ENCODE peak calls at places on chromosome 18, in seven cellular contexts. One of them, this sample, is unnamed.

GRCh38 chr18:76922107-76922506 is 99.8 kb downstream of the ZNF236 start:
- DNase-seq in mesendoderm: peak
- DNase-seq in IMR-90: peak
- DNase-seq in mesenchymal stem cell: peak
- DNase-seq in H1: peak
- DNase-seq in H9: peak
- DNase-seq in trophoblast cell: peak
- DNase-seq in this sample: peak

GRCh38 chr18:22676423-22676822 is 256.7 kb upstream of the RBBP8 start:
- DNase-seq in mesendoderm: no peak
- DNase-seq in IMR-90: peak
- DNase-seq in mesenchymal stem cell: no peak
- DNase-seq in H1: no peak
- DNase-seq in H9: no peak
- DNase-seq in trophoblast cell: no peak
- DNase-seq in this sample: no peak

GRCh38 chr18:59549797-59550516 is 147.3 kb downstream of the CCBE1 start:
- DNase-seq in mesendoderm: no peak
- DNase-seq in IMR-90: no peak
- DNase-seq in mesenchymal stem cell: no peak
- DNase-seq in H1: no peak
- DNase-seq in H9: no peak
- DNase-seq in trophoblast cell: no peak
- DNase-seq in this sample: no peak

GRCh38 chr18:54316071-54316820 is 41.4 kb downstream of the STARD6 start:
- DNase-seq in mesendoderm: no peak
- DNase-seq in IMR-90: no peak
- DNase-seq in mesenchymal stem cell: no peak
- DNase-seq in H1: no peak
- DNase-seq in H9: no peak
- DNase-seq in trophoblast cell: no peak
- DNase-seq in this sample: no peak

GRCh38 chr18:3042337-3042736 is 29.4 kb upstream of the LPIN2 start:
- DNase-seq in mesendoderm: no peak
- DNase-seq in IMR-90: no peak
- DNase-seq in mesenchymal stem cell: no peak
- DNase-seq in H1: no peak
- DNase-seq in H9: no peak
- DNase-seq in trophoblast cell: no peak
- DNase-seq in this sample: no peak

GRCh38 chr18:4593895-4594294 is 138.8 kb upstream of the DLGAP1 start:
- DNase-seq in mesendoderm: no peak
- DNase-seq in IMR-90: no peak
- DNase-seq in mesenchymal stem cell: no peak
- DNase-seq in H1: no peak
- DNase-seq in H9: no peak
- DNase-seq in trophoblast cell: no peak
- DNase-seq in this sample: no peak

GRCh38 chr18:59993560-59993959 is 93.8 kb downstream of the PMAIP1 start:
- DNase-seq in mesendoderm: no peak
- DNase-seq in IMR-90: no peak
- DNase-seq in mesenchymal stem cell: no peak
- DNase-seq in H1: no peak
- DNase-seq in H9: no peak
- DNase-seq in trophoblast cell: no peak
- DNase-seq in this sample: no peak

GRCh38 chr18:43627833-43628370 is 350.6 kb upstream of the SYT4 start:
- DNase-seq in mesendoderm: peak
- DNase-seq in IMR-90: no peak
- DNase-seq in mesenchymal stem cell: no peak
- DNase-seq in H1: no peak
- DNase-seq in H9: no peak
- DNase-seq in trophoblast cell: no peak
- DNase-seq in this sample: no peak

GRCh38 chr18:57466745-57467144 is 31.6 kb downstream of the ONECUT2 start:
- DNase-seq in mesendoderm: peak
- DNase-seq in IMR-90: no peak
- DNase-seq in mesenchymal stem cell: no peak
- DNase-seq in H1: no peak
- DNase-seq in H9: peak
- DNase-seq in trophoblast cell: no peak
- DNase-seq in this sample: no peak

GRCh38 chr18:51668101-51668500 is 470.6 kb upstream of the MEX3C start:
- DNase-seq in mesendoderm: peak
- DNase-seq in IMR-90: peak
- DNase-seq in mesenchymal stem cell: peak
- DNase-seq in H1: no peak
- DNase-seq in H9: peak
- DNase-seq in trophoblast cell: peak
- DNase-seq in this sample: peak

GRCh38 chr18:68172842-68173549 is 541.9 kb downstream of the TMX3 start:
- DNase-seq in mesendoderm: peak
- DNase-seq in IMR-90: no peak
- DNase-seq in mesenchymal stem cell: peak
- DNase-seq in H1: peak
- DNase-seq in H9: peak
- DNase-seq in trophoblast cell: no peak
- DNase-seq in this sample: no peak

GRCh38 chr18:69889009-69889408 is 58.7 kb downstream of the CD226 start:
- DNase-seq in mesendoderm: no peak
- DNase-seq in IMR-90: no peak
- DNase-seq in mesenchymal stem cell: peak
- DNase-seq in H1: no peak
- DNase-seq in H9: no peak
- DNase-seq in trophoblast cell: no peak
- DNase-seq in this sample: no peak

GRCh38 chr18:58838946-58839345 is 25.7 kb upstream of the ZNF532 start:
- DNase-seq in mesendoderm: no peak
- DNase-seq in IMR-90: no peak
- DNase-seq in mesenchymal stem cell: no peak
- DNase-seq in H1: no peak
- DNase-seq in H9: no peak
- DNase-seq in trophoblast cell: no peak
- DNase-seq in this sample: no peak

GRCh38 chr18:64134044-64134757 is 14.7 kb downstream of the LINC00305 start:
- DNase-seq in mesendoderm: peak
- DNase-seq in IMR-90: no peak
- DNase-seq in mesenchymal stem cell: peak
- DNase-seq in H1: peak
- DNase-seq in H9: peak
- DNase-seq in trophoblast cell: peak
- DNase-seq in this sample: peak

GRCh38 chr18:56068030-56068671 is 480.2 kb upstream of the TCF4 start:
- DNase-seq in mesendoderm: peak
- DNase-seq in IMR-90: peak
- DNase-seq in mesenchymal stem cell: peak
- DNase-seq in H1: no peak
- DNase-seq in H9: no peak
- DNase-seq in trophoblast cell: no peak
- DNase-seq in this sample: no peak

GRCh38 chr18:52435301-52435700 is 95.3 kb downstream of the DCC start:
- DNase-seq in mesendoderm: peak
- DNase-seq in IMR-90: no peak
- DNase-seq in mesenchymal stem cell: no peak
- DNase-seq in H1: no peak
- DNase-seq in H9: no peak
- DNase-seq in trophoblast cell: no peak
- DNase-seq in this sample: peak

GRCh38 chr18:74895686-74896085 is 298.0 kb downstream of the ZNF407 start:
- DNase-seq in mesendoderm: no peak
- DNase-seq in IMR-90: peak
- DNase-seq in mesenchymal stem cell: peak
- DNase-seq in H1: no peak
- DNase-seq in H9: no peak
- DNase-seq in trophoblast cell: no peak
- DNase-seq in this sample: no peak

GRCh38 chr18:79680100-79680879 is 687 bp downstream of the CTDP1 start:
- DNase-seq in mesendoderm: peak
- DNase-seq in IMR-90: peak
- DNase-seq in mesenchymal stem cell: peak
- DNase-seq in H1: no peak
- DNase-seq in H9: no peak
- DNase-seq in trophoblast cell: peak
- DNase-seq in this sample: peak

GRCh38 chr18:22368066-22368465 is 49.6 kb downstream of the CTAGE1 start:
- DNase-seq in mesendoderm: no peak
- DNase-seq in IMR-90: no peak
- DNase-seq in mesenchymal stem cell: no peak
- DNase-seq in H1: no peak
- DNase-seq in H9: no peak
- DNase-seq in trophoblast cell: no peak
- DNase-seq in this sample: no peak

GRCh38 chr18:75207298-75208054 is 1.5 kb downstream of the PTGR3 start:
- DNase-seq in mesendoderm: peak
- DNase-seq in IMR-90: peak
- DNase-seq in mesenchymal stem cell: peak
- DNase-seq in H1: no peak
- DNase-seq in H9: no peak
- DNase-seq in trophoblast cell: no peak
- DNase-seq in this sample: peak

GRCh38 chr18:23572570-23572969 is 13.7 kb downstream of the NPC1 start:
- DNase-seq in mesendoderm: no peak
- DNase-seq in IMR-90: no peak
- DNase-seq in mesenchymal stem cell: no peak
- DNase-seq in H1: no peak
- DNase-seq in H9: no peak
- DNase-seq in trophoblast cell: no peak
- DNase-seq in this sample: no peak

GRCh38 chr18:56115072-56116038 is 523.0 kb downstream of the TXNL1 start:
- DNase-seq in mesendoderm: no peak
- DNase-seq in IMR-90: peak
- DNase-seq in mesenchymal stem cell: no peak
- DNase-seq in H1: no peak
- DNase-seq in H9: no peak
- DNase-seq in trophoblast cell: no peak
- DNase-seq in this sample: no peak

GRCh38 chr18:68391801-68392200 is 323.1 kb downstream of the TMX3 start:
- DNase-seq in mesendoderm: no peak
- DNase-seq in IMR-90: peak
- DNase-seq in mesenchymal stem cell: no peak
- DNase-seq in H1: no peak
- DNase-seq in H9: no peak
- DNase-seq in trophoblast cell: no peak
- DNase-seq in this sample: no peak

GRCh38 chr18:51461956-51462355 is 264.5 kb upstream of the MEX3C start:
- DNase-seq in mesendoderm: no peak
- DNase-seq in IMR-90: no peak
- DNase-seq in mesenchymal stem cell: peak
- DNase-seq in H1: no peak
- DNase-seq in H9: no peak
- DNase-seq in trophoblast cell: peak
- DNase-seq in this sample: no peak

GRCh38 chr18:24209558-24209957 is 70.7 kb downstream of the CABYR start:
- DNase-seq in mesendoderm: no peak
- DNase-seq in IMR-90: peak
- DNase-seq in mesenchymal stem cell: no peak
- DNase-seq in H1: no peak
- DNase-seq in H9: no peak
- DNase-seq in trophoblast cell: no peak
- DNase-seq in this sample: no peak

DNA sequence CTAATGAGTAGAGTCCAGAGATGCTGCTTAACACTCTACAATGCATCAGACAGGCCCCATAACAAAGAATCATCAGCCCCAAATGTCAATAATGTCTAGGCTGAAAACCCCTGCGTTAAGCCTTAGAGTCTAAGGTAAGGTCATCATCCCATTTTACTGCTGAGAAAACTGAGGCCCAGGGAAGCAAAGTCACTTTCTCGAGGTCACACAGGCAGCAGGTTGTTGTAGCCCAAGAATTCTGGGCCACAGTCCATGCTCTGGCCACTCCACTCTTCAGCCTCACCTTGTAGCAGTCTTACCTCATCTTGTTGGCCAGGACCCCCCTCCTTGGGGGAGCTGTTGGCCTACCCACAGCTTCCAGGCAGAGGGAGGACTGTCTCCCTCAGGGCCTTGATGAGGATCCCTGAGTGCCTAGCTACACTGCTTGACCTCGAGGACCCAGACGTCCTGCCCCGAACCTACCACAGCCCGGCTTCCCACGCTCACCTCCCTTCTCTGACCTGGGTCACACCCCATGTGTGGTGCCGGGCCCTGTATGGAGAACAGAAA is 54.4 kb downstream of the SMAD7 start:
- DNase-seq in mesendoderm: no peak
- DNase-seq in IMR-90: no peak
- DNase-seq in mesenchymal stem cell: no peak
- DNase-seq in H1: no peak
- DNase-seq in H9: no peak
- DNase-seq in trophoblast cell: no peak
- DNase-seq in this sample: no peak
- H3K9ac ChIP-seq in mesendoderm: no peak
- H3K9ac ChIP-seq in IMR-90: no peak
- H3K9ac ChIP-seq in mesenchymal stem cell: no peak
- H3K9ac ChIP-seq in H1: no peak
- H3K9ac ChIP-seq in H9: no peak
- H3K9ac ChIP-seq in trophoblast cell: no peak
- H3K9ac ChIP-seq in this sample: no peak

GRCh38 chr18:6294119-6294784 is 120.5 kb downstream of the L3MBTL4 start:
- DNase-seq in mesendoderm: peak
- DNase-seq in IMR-90: no peak
- DNase-seq in mesenchymal stem cell: no peak
- DNase-seq in H1: no peak
- DNase-seq in H9: no peak
- DNase-seq in trophoblast cell: no peak
- DNase-seq in this sample: no peak

DNA sequence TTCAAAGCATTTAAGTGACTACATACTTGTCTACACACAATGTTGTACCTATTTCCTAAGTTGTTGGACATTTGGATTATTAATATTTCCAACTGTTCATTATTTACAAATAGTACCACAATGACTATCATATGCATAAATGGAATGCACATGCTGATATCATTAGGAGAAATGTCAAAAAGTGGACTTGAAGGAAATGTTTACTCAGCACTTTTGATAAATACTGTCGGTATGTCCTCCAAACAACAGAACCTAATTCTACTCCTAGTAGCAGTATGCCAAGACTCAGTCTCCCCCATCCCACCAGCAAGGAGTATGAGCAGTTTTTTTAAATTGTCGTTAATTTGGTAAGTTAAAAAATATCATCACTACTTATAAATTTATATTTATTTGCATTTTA is 116.8 kb downstream of the L3MBTL4 start:
- DNase-seq in mesendoderm: no peak
- DNase-seq in IMR-90: no peak
- DNase-seq in mesenchymal stem cell: no peak
- DNase-seq in H1: no peak
- DNase-seq in H9: no peak
- DNase-seq in trophoblast cell: no peak
- DNase-seq in this sample: no peak
- H2BK120ac ChIP-seq in mesendoderm: no peak
- H2BK120ac ChIP-seq in IMR-90: no peak
- H2BK120ac ChIP-seq in mesenchymal stem cell: no peak
- H2BK120ac ChIP-seq in H1: no peak
- H2BK120ac ChIP-seq in H9: no peak
- H2BK120ac ChIP-seq in trophoblast cell: no peak
- H2BK120ac ChIP-seq in this sample: no peak

GRCh38 chr18:13608791-13609552 is 117.4 kb downstream of the FAM210A start:
- DNase-seq in mesendoderm: no peak
- DNase-seq in IMR-90: no peak
- DNase-seq in mesenchymal stem cell: no peak
- DNase-seq in H1: no peak
- DNase-seq in H9: no peak
- DNase-seq in trophoblast cell: no peak
- DNase-seq in this sample: no peak
- H3K9ac ChIP-seq in mesendoderm: no peak
- H3K9ac ChIP-seq in IMR-90: no peak
- H3K9ac ChIP-seq in mesenchymal stem cell: no peak
- H3K9ac ChIP-seq in H1: no peak
- H3K9ac ChIP-seq in H9: no peak
- H3K9ac ChIP-seq in trophoblast cell: no peak
- H3K9ac ChIP-seq in this sample: no peak

GRCh38 chr18:78041218-78041617 is 791.6 kb downstream of the GALR1 start:
- DNase-seq in mesendoderm: no peak
- DNase-seq in IMR-90: no peak
- DNase-seq in mesenchymal stem cell: no peak
- DNase-seq in H1: no peak
- DNase-seq in H9: no peak
- DNase-seq in trophoblast cell: no peak
- DNase-seq in this sample: no peak
- H2BK120ac ChIP-seq in mesendoderm: no peak
- H2BK120ac ChIP-seq in IMR-90: no peak
- H2BK120ac ChIP-seq in mesenchymal stem cell: no peak
- H2BK120ac ChIP-seq in H1: no peak
- H2BK120ac ChIP-seq in H9: no peak
- H2BK120ac ChIP-seq in trophoblast cell: no peak
- H2BK120ac ChIP-seq in this sample: no peak

This sample was measured in neuronal stem cell.